ENCODE peak calls at places on chromosomes 5 and 9, in nine cellular contexts. R, S, E, F, N, Y, Q, X and J are unnamed samples. For H3K27me3, the result is how much of the 10 kb centered on the place peaks cover.

GRCh38 chr9:129336601-129337286 is 158.7 kb upstream of the IER5L start:
- DNase-seq in R (peak), S (no peak), E (peak), F (peak), N (peak), Y (peak), Q (peak), X (no peak), J (no peak)

GRCh38 chr5:168020522-168021294 is 270.7 kb upstream of the WWC1 start:
- DNase-seq in R (no peak), S (no peak), E (no peak), F (no peak), N (no peak), Y (no peak), Q (no peak), X (no peak), J (no peak)

GRCh38 chr9:116860509-116861120 is 173.5 kb downstream of the TRIM32 start:
- DNase-seq in R (peak), S (peak), E (peak), F (no peak), N (peak), Y (peak), Q (peak), X (peak), J (peak)

GRCh38 chr9:137391411-137391754 is 31.6 kb downstream of the EXD3 start:
- DNase-seq in R (no peak), S (no peak), E (no peak), F (no peak), N (peak), Y (no peak), Q (no peak), X (peak), J (no peak)

GRCh38 chr5:180461303-180461702 is 32.9 kb upstream of the CNOT6 start:
- DNase-seq in R (no peak), S (no peak), E (no peak), F (no peak), N (no peak), Y (no peak), Q (no peak), X (no peak), J (no peak)

GRCh38 chr5:160306711-160307110 is 5.7 kb downstream of the CCNJL start:
- DNase-seq in R (no peak), S (no peak), E (no peak), F (no peak), N (no peak), Y (no peak), Q (no peak), X (no peak), J (no peak)

GRCh38 chr5:149014634-149015033 is 48.2 kb downstream of the SH3TC2 start:
- DNase-seq in R (no peak), S (no peak), E (no peak), F (peak), N (no peak), Y (no peak), Q (no peak), X (no peak), J (no peak)

GRCh38 chr5:160514866-160515265 is 93.2 kb downstream of the PTTG1 start:
- DNase-seq in R (no peak), S (no peak), E (no peak), F (no peak), N (no peak), Y (no peak), Q (no peak), X (no peak), J (no peak)

GRCh38 chr5:139762624-139763170 is 32.9 kb upstream of the PSD2 start:
- DNase-seq in R (no peak), S (no peak), E (no peak), F (no peak), N (no peak), Y (no peak), Q (no peak), X (no peak), J (no peak)

GRCh38 chr9:76996700-76997099 is 22.8 kb upstream of the FOXB2 start:
- DNase-seq in R (no peak), S (peak), E (peak), F (no peak), N (no peak), Y (no peak), Q (no peak), X (peak), J (no peak)

GRCh38 chr5:82599692-82600091 is 321.5 kb upstream of the RPS23 start:
- DNase-seq in R (no peak), S (no peak), E (no peak), F (no peak), N (no peak), Y (no peak), Q (no peak), X (no peak), J (no peak)

GRCh38 chr5:57103317-57103907 is 70.4 kb upstream of the GPBP1 start:
- DNase-seq in R (no peak), S (no peak), E (no peak), F (no peak), N (no peak), Y (no peak), Q (no peak), X (no peak), J (no peak)

GRCh38 chr9:111399772-111400563 is 69.9 kb upstream of the OR2K2 start:
- DNase-seq in R (peak), S (no peak), E (no peak), F (peak), N (no peak), Y (no peak), Q (peak), X (no peak), J (peak)

GRCh38 chr5:52789867-52790266 is 2.2 kb downstream of the ITGA1 start:
- DNase-seq in R (no peak), S (no peak), E (no peak), F (no peak), N (no peak), Y (no peak), Q (no peak), X (no peak), J (no peak)

GRCh38 chr9:135226369-135227050 is 139.0 kb downstream of the OLFM1 start:
- DNase-seq in R (no peak), S (no peak), E (no peak), F (no peak), N (no peak), Y (no peak), Q (no peak), X (peak), J (no peak)

GRCh38 chr5:58842851-58843250 is 260.0 kb downstream of the RAB3C start:
- DNase-seq in R (peak), S (no peak), E (no peak), F (no peak), N (no peak), Y (no peak), Q (no peak), X (no peak), J (peak)

GRCh38 chr9:18184034-18184800 is 289.7 kb upstream of the ADAMTSL1 start:
- DNase-seq in R (no peak), S (no peak), E (no peak), F (no peak), N (no peak), Y (no peak), Q (no peak), X (no peak), J (no peak)

GRCh38 chr5:149406203-149406978 is 27.3 kb upstream of the IL17B start:
- DNase-seq in R (no peak), S (peak), E (peak), F (no peak), N (peak), Y (no peak), Q (peak), X (peak), J (no peak)

GRCh38 chr9:4750021-4750673 is 9.1 kb upstream of the AK3 start:
- DNase-seq in R (peak), S (no peak), E (no peak), F (peak), N (no peak), Y (no peak), Q (peak), X (no peak), J (peak)

GRCh38 chr5:180153991-180154390 is 55.0 kb downstream of the RASGEF1C start:
- DNase-seq in R (no peak), S (no peak), E (no peak), F (no peak), N (no peak), Y (peak), Q (no peak), X (no peak), J (no peak)

GRCh38 chr5:150119421-150120061 is 33.2 kb upstream of the CSF1R start:
- DNase-seq in R (no peak), S (peak), E (no peak), F (no peak), N (peak), Y (no peak), Q (no peak), X (no peak), J (no peak)

GRCh38 chr5:172791291-172791690 is 20.3 kb upstream of the DUSP1 start:
- DNase-seq in R (no peak), S (no peak), E (no peak), F (no peak), N (no peak), Y (no peak), Q (no peak), X (no peak), J (no peak)

GRCh38 chr5:136014049-136014516 is 14.7 kb upstream of the TGFBI start:
- DNase-seq in R (peak), S (no peak), E (peak), F (no peak), N (no peak), Y (peak), Q (no peak), X (no peak), J (peak)

GRCh38 chr9:121906074-121906520 is 187.0 kb downstream of the TTLL11 start:
- DNase-seq in R (peak), S (no peak), E (no peak), F (no peak), N (no peak), Y (no peak), Q (no peak), X (no peak), J (peak)

GRCh38 chr5:8756498-8757084 is 789.3 kb downstream of the SEMA5A start:
- DNase-seq in R (peak), S (no peak), E (peak), F (peak), N (no peak), Y (no peak), Q (no peak), X (no peak), J (peak)
- TF ChIP-seq CTCF in R (peak), S (peak), E (peak), F (peak), N (peak), Y (no peak), Q (no peak), X (peak), J (peak)

DNA sequence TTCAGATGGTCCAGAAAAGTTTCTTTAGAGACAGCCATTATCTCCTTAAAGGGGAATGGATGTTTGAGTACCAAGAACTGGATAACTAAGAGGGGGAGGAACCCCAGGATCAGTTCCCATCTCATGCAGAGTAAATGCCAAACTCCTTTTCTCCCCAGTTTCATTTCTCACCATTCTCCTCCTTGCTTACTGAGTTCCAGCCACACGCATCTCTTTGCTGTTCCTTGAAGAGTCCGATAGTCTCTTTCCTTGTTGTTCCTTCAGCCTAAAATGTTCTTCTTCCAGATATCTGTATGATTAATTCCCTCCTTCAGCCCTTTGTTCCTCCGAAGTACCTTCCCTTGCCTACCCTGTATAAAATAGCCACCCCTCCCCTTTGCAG is 30.0 kb downstream of the KDM4C start:
- DNase-seq in R (no peak), S (no peak), E (no peak), F (no peak), N (no peak), Y (no peak), Q (no peak), X (no peak), J (no peak)
- H3K4me3 ChIP-seq in R (no peak), S (no peak), E (no peak), F (no peak), N (no peak), Y (no peak), Q (no peak), X (no peak), J (no peak)

DNA sequence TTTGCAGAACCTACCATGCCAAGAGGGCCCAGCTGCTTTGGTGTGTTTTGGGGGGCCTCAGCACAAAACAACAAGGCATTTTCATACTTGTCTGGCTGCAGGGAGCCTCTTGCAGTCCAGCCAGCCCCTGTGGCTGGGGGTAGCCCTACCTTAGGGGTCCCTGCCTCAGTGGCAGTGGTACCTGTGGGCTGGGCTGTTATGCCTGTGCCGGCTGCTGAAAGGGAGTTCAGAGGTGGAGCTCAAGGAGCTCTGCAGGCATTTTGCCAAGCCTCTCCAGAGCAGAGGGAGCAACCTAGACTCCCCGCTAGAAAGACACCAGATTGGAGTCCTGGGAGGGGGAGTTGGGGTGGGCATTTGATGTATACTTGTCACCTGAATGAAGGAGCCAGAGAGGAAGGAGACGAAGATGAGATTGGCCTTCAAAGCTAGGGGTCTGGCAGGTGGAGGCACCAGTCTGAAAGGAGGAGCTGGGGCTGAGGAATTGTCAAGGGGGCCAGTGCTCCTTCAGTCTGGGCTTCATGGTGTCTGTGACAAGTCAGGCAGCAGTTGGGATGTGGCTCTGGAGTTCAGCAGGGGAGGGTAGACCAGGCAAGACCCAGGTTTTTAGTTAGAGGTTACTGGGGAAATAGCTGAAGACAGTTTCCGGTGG is 1.5 kb downstream of the SHROOM1 start:
- DNase-seq in R (no peak), S (no peak), E (no peak), F (no peak), N (no peak), Y (no peak), Q (no peak), X (no peak), J (no peak)
- H3K27me3 ChIP-seq in R (under half), S (under half), E (under half), F (under half), N (under half), Y (under half), Q (under half), X (under half), J (under half)

GRCh38 chr9:37100317-37100716 is 20.1 kb upstream of the ZCCHC7 start:
- DNase-seq in R (peak), S (no peak), E (no peak), F (no peak), N (no peak), Y (no peak), Q (no peak), X (no peak), J (peak)

GRCh38 chr9:37104183-37104889 is 16.0 kb upstream of the ZCCHC7 start:
- DNase-seq in R (peak), S (no peak), E (no peak), F (peak), N (no peak), Y (no peak), Q (peak), X (no peak), J (peak)

GRCh38 chr9:37100750-37101149 is 19.6 kb upstream of the ZCCHC7 start:
- DNase-seq in R (no peak), S (no peak), E (no peak), F (no peak), N (no peak), Y (no peak), Q (no peak), X (no peak), J (no peak)

GRCh38 chr9:37105169-37105750 is 15.1 kb upstream of the ZCCHC7 start:
- DNase-seq in R (no peak), S (no peak), E (no peak), F (no peak), N (no peak), Y (no peak), Q (no peak), X (no peak), J (no peak)

DNA sequence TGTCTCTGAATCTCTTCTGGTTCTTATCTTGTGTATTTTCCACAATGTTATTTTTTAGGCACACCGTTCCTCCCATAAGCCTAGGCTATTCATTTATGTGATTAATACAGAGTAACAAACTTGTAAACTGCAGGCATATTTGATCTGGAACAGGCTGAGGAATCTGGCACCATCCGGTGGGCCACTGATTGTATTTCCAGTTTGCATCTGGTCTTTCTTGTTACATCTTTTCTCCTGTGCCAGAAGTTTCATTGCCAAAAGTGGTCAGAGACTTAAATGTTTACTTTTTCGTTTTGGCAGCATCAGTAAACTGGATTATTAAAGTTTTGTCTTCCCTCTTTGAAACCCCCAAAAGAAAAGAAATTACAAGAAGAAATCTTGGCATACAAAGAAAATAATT is 17.9 kb upstream of the ZCCHC7 start:
- DNase-seq in R (no peak), S (no peak), E (peak), F (no peak), N (no peak), Y (no peak), Q (no peak), X (no peak), J (no peak)
- TF ChIP-seq CTCF in R (no peak), S (no peak), E (no peak), F (no peak), N (no peak), Y (no peak), Q (no peak), X (no peak), J (no peak)

DNA sequence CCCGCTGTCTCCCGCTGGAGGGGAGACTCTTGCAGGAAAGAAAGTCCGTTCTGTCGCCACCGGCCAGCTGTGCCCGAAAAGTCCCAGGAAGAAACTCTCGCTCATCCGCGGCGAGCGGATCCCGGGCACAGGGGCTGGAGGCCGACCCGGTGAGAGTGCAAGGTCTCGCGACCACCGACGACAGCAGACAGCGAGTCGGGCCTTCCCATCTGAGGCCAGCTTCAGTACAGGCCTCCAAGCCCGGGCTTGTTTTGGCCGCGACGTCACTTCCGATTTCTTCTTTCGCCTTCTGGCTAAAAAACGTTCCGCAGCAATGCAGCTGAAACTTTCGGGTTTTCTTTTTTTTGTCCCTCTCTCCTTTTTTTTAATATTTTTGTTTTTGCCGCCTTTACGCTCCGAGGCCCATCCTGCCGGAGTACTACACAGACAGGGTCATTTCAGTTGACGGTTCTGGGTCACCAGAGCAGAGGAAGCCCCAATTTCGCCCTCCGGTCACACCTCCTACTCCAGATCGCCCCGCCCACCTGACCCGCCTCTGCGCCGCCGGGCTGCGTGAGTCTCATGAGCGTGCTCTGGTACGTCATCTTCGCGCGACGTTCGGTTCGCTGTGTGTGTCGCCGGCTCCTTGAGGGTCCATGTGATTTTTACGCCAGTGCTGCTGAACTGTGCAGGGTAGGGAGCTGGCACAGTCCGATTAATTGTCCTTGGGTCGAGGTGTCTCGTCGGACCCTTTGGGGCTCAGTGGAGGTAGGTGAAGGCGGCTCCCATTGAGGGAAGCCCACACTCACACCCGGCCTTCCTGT is at the start of the genes ANKRA2 and UTP15:
- DNase-seq in R (peak), S (peak), E (peak), F (peak), N (peak), Y (peak), Q (peak), X (peak), J (peak)
- H3K4me3 ChIP-seq in R (peak), S (peak), E (peak), F (peak), N (peak), Y (peak), Q (peak), X (peak), J (peak)

DNA sequence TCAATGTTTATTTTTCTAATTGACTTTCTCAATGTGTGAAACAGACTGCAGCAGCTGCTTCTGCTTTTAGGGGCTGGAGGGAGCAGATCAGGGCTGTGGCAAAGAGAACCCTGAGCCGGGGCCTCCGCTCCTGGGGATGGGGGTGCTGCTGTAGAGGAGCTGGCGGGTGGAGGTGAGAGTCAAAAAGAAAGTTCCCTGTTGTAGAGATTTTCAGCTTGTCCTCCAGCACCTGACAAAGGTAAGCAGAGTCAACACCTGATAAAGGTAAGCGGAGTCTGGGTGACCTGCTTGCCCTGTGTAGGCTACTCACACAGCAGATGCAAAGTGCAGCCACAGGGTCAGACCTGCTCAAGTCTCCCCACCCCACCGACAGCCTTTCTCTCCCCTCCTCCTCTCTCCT is 252.4 kb upstream of the IRX1 start:
- DNase-seq in R (no peak), S (no peak), E (no peak), F (no peak), N (no peak), Y (no peak), Q (no peak), X (no peak), J (no peak)
- H3K27me3 ChIP-seq in R (under half), S (under half), E (under half), F (under half), N (under half), Y (under half), Q (under half), X (under half), J (under half)

GRCh38 chr5:10866913-10867312 is 105.9 kb upstream of the DAP start:
- DNase-seq in R (no peak), S (no peak), E (no peak), F (no peak), N (no peak), Y (no peak), Q (no peak), X (no peak), J (no peak)
- TF ChIP-seq CTCF in R (no peak), S (no peak), E (no peak), F (no peak), N (no peak), Y (no peak), Q (peak), X (no peak), J (no peak)

GRCh38 chr5:72477176-72477575 is 30.0 kb downstream of the ZNF366 start:
- DNase-seq in R (no peak), S (no peak), E (no peak), F (no peak), N (no peak), Y (no peak), Q (no peak), X (no peak), J (no peak)
- H3K4me3 ChIP-seq in R (no peak), S (no peak), E (no peak), F (no peak), N (no peak), Y (no peak), Q (no peak), X (no peak), J (no peak)